ENCODE peak calls at places on chromosomes 7 and 10, in nine cellular contexts. One of them, this sample, is unnamed.

GRCh38 chr7:80078159-80078731 is 56.4 kb upstream of the GNAI1 start:
- DNase-seq in astrocyte of the spinal cord: peak; percentile 45
- DNase-seq in GM23248: peak; percentile 50
- DNase-seq in pancreas: no peak
- DNase-seq in lung: no peak
- DNase-seq in choroid plexus epithelial cell: peak; percentile 66
- DNase-seq in hepatocyte: no peak
- DNase-seq in small intestine: peak; percentile 67
- DNase-seq in mammary epithelial cell: peak; percentile 25
- DNase-seq in this sample: peak; percentile 66

GRCh38 chr7:121032645-121033460 is 44.3 kb downstream of the CPED1 start:
- DNase-seq in astrocyte of the spinal cord: no peak
- DNase-seq in GM23248: peak; percentile 37
- DNase-seq in pancreas: no peak
- DNase-seq in lung: no peak
- DNase-seq in choroid plexus epithelial cell: no peak
- DNase-seq in hepatocyte: no peak
- DNase-seq in small intestine: no peak
- DNase-seq in mammary epithelial cell: peak; percentile 32
- DNase-seq in this sample: peak; percentile 48

GRCh38 chr7:927031-927671 is 27.3 kb downstream of the ADAP1 start:
- DNase-seq in astrocyte of the spinal cord: no peak
- DNase-seq in GM23248: peak; percentile 26
- DNase-seq in pancreas: no peak
- DNase-seq in lung: no peak
- DNase-seq in choroid plexus epithelial cell: no peak
- DNase-seq in hepatocyte: no peak
- DNase-seq in small intestine: peak; percentile 75
- DNase-seq in mammary epithelial cell: no peak
- DNase-seq in this sample: no peak

GRCh38 chr10:34240031-34240430 is 575.1 kb downstream of the PARD3 start:
- DNase-seq in astrocyte of the spinal cord: no peak
- DNase-seq in GM23248: no peak
- DNase-seq in pancreas: no peak
- DNase-seq in lung: no peak
- DNase-seq in choroid plexus epithelial cell: peak; percentile 74
- DNase-seq in hepatocyte: no peak
- DNase-seq in small intestine: no peak
- DNase-seq in mammary epithelial cell: no peak
- DNase-seq in this sample: peak; percentile 54

GRCh38 chr7:21939136-21939857 is 6.4 kb downstream of the CDCA7L start:
- DNase-seq in astrocyte of the spinal cord: peak; percentile 9
- DNase-seq in GM23248: peak; percentile 43
- DNase-seq in pancreas: no peak
- DNase-seq in lung: peak; percentile 50
- DNase-seq in choroid plexus epithelial cell: peak; percentile 74
- DNase-seq in hepatocyte: no peak
- DNase-seq in small intestine: no peak
- DNase-seq in mammary epithelial cell: no peak
- DNase-seq in this sample: peak; percentile 31

GRCh38 chr7:30272126-30272525 is 12.3 kb upstream of the ZNRF2 start:
- DNase-seq in astrocyte of the spinal cord: no peak
- DNase-seq in GM23248: no peak
- DNase-seq in pancreas: no peak
- DNase-seq in lung: no peak
- DNase-seq in choroid plexus epithelial cell: no peak
- DNase-seq in hepatocyte: no peak
- DNase-seq in small intestine: no peak
- DNase-seq in mammary epithelial cell: no peak
- DNase-seq in this sample: no peak

GRCh38 chr7:75639893-75640600 is 98.7 kb downstream of the HIP1 start:
- DNase-seq in astrocyte of the spinal cord: no peak
- DNase-seq in GM23248: peak; percentile 35
- DNase-seq in pancreas: no peak
- DNase-seq in lung: no peak
- DNase-seq in choroid plexus epithelial cell: no peak
- DNase-seq in hepatocyte: no peak
- DNase-seq in small intestine: no peak
- DNase-seq in mammary epithelial cell: no peak
- DNase-seq in this sample: no peak

GRCh38 chr7:100612730-100613446 is 548 bp downstream of the MOSPD3 start:
- DNase-seq in astrocyte of the spinal cord: peak; percentile 5
- DNase-seq in GM23248: peak; percentile 27
- DNase-seq in pancreas: peak; percentile 47
- DNase-seq in lung: no peak
- DNase-seq in choroid plexus epithelial cell: no peak
- DNase-seq in hepatocyte: peak; percentile 36
- DNase-seq in small intestine: no peak
- DNase-seq in mammary epithelial cell: no peak
- DNase-seq in this sample: no peak

GRCh38 chr7:123845823-123846216 is 851 bp downstream of the HYAL4 start:
- DNase-seq in astrocyte of the spinal cord: no peak
- DNase-seq in GM23248: no peak
- DNase-seq in pancreas: no peak
- DNase-seq in lung: no peak
- DNase-seq in choroid plexus epithelial cell: no peak
- DNase-seq in hepatocyte: no peak
- DNase-seq in small intestine: no peak
- DNase-seq in mammary epithelial cell: no peak
- DNase-seq in this sample: no peak

GRCh38 chr7:116711790-116712189 is 39.8 kb downstream of the MET start:
- DNase-seq in astrocyte of the spinal cord: no peak
- DNase-seq in GM23248: no peak
- DNase-seq in pancreas: no peak
- DNase-seq in lung: no peak
- DNase-seq in choroid plexus epithelial cell: no peak
- DNase-seq in hepatocyte: no peak
- DNase-seq in small intestine: no peak
- DNase-seq in mammary epithelial cell: no peak
- DNase-seq in this sample: no peak

GRCh38 chr7:76300210-76300731 is 2.2 kb upstream of the HSPB1 start:
- DNase-seq in astrocyte of the spinal cord: peak; percentile 73
- DNase-seq in GM23248: peak; percentile 79
- DNase-seq in pancreas: peak; percentile 85
- DNase-seq in lung: peak; percentile 67
- DNase-seq in choroid plexus epithelial cell: peak; percentile 89
- DNase-seq in hepatocyte: peak; percentile 65
- DNase-seq in small intestine: peak; percentile 91
- DNase-seq in mammary epithelial cell: peak; percentile 97
- DNase-seq in this sample: peak; percentile 89

GRCh38 chr7:8823486-8823885 is 390.1 kb downstream of the NXPH1 start:
- DNase-seq in astrocyte of the spinal cord: no peak
- DNase-seq in GM23248: no peak
- DNase-seq in pancreas: no peak
- DNase-seq in lung: no peak
- DNase-seq in choroid plexus epithelial cell: no peak
- DNase-seq in hepatocyte: no peak
- DNase-seq in small intestine: no peak
- DNase-seq in mammary epithelial cell: no peak
- DNase-seq in this sample: no peak

GRCh38 chr10:553233-553632 is 136.2 kb downstream of the DIP2C start:
- DNase-seq in astrocyte of the spinal cord: no peak
- DNase-seq in GM23248: no peak
- DNase-seq in pancreas: no peak
- DNase-seq in lung: no peak
- DNase-seq in choroid plexus epithelial cell: no peak
- DNase-seq in hepatocyte: no peak
- DNase-seq in small intestine: no peak
- DNase-seq in mammary epithelial cell: no peak
- DNase-seq in this sample: no peak

GRCh38 chr7:159032310-159032709 is 112.4 kb downstream of the VIPR2 start:
- DNase-seq in astrocyte of the spinal cord: no peak
- DNase-seq in GM23248: no peak
- DNase-seq in pancreas: no peak
- DNase-seq in lung: peak; percentile 22
- DNase-seq in choroid plexus epithelial cell: no peak
- DNase-seq in hepatocyte: no peak
- DNase-seq in small intestine: no peak
- DNase-seq in mammary epithelial cell: no peak
- DNase-seq in this sample: no peak

GRCh38 chr7:68482800-68483199 is 1115.5 kb upstream of the AUTS2 start:
- DNase-seq in astrocyte of the spinal cord: no peak
- DNase-seq in GM23248: no peak
- DNase-seq in pancreas: no peak
- DNase-seq in lung: no peak
- DNase-seq in choroid plexus epithelial cell: no peak
- DNase-seq in hepatocyte: no peak
- DNase-seq in small intestine: no peak
- DNase-seq in mammary epithelial cell: no peak
- DNase-seq in this sample: no peak

GRCh38 chr10:72292223-72292691 is 18.5 kb downstream of the DDIT4 start:
- DNase-seq in astrocyte of the spinal cord: no peak
- DNase-seq in GM23248: peak; percentile 32
- DNase-seq in pancreas: peak; percentile 68
- DNase-seq in lung: no peak
- DNase-seq in choroid plexus epithelial cell: no peak
- DNase-seq in hepatocyte: peak; percentile 64
- DNase-seq in small intestine: peak; percentile 62
- DNase-seq in mammary epithelial cell: peak; percentile 99
- DNase-seq in this sample: peak; percentile 64

GRCh38 chr10:72297281-72297967 is 23.7 kb downstream of the DDIT4 start:
- DNase-seq in astrocyte of the spinal cord: peak; percentile 98
- DNase-seq in GM23248: peak; percentile 98
- DNase-seq in pancreas: peak; percentile 52
- DNase-seq in lung: peak; percentile 85
- DNase-seq in choroid plexus epithelial cell: peak; percentile 99
- DNase-seq in hepatocyte: peak; percentile 57
- DNase-seq in small intestine: peak; percentile 75
- DNase-seq in mammary epithelial cell: peak; percentile 74
- DNase-seq in this sample: peak; percentile 98

GRCh38 chr10:72297968-72298773 is 24.4 kb downstream of the DDIT4 start:
- DNase-seq in astrocyte of the spinal cord: peak; percentile 99
- DNase-seq in GM23248: peak; percentile 100
- DNase-seq in pancreas: peak; percentile 95
- DNase-seq in lung: peak; percentile 97
- DNase-seq in choroid plexus epithelial cell: peak; percentile 99
- DNase-seq in hepatocyte: peak; percentile 98
- DNase-seq in small intestine: peak; percentile 93
- DNase-seq in mammary epithelial cell: peak; percentile 93
- DNase-seq in this sample: peak; percentile 99

GRCh38 chr10:72298774-72299519 is 25.2 kb downstream of the DDIT4 start:
- DNase-seq in astrocyte of the spinal cord: no peak
- DNase-seq in GM23248: no peak
- DNase-seq in pancreas: no peak
- DNase-seq in lung: no peak
- DNase-seq in choroid plexus epithelial cell: no peak
- DNase-seq in hepatocyte: no peak
- DNase-seq in small intestine: no peak
- DNase-seq in mammary epithelial cell: no peak
- DNase-seq in this sample: no peak

GRCh38 chr10:72295330-72295910 is 21.7 kb downstream of the DDIT4 start:
- DNase-seq in astrocyte of the spinal cord: no peak
- DNase-seq in GM23248: no peak
- DNase-seq in pancreas: no peak
- DNase-seq in lung: no peak
- DNase-seq in choroid plexus epithelial cell: no peak
- DNase-seq in hepatocyte: no peak
- DNase-seq in small intestine: no peak
- DNase-seq in mammary epithelial cell: no peak
- DNase-seq in this sample: no peak
- H3K4me3 ChIP-seq in astrocyte of the spinal cord: no peak overlapping the region
- H3K4me3 ChIP-seq in GM23248: no peak overlapping the region
- H3K4me3 ChIP-seq in pancreas: no peak overlapping the region
- H3K4me3 ChIP-seq in lung: no peak overlapping the region
- H3K4me3 ChIP-seq in choroid plexus epithelial cell: no peak overlapping the region
- H3K4me3 ChIP-seq in hepatocyte: no peak overlapping the region
- H3K4me3 ChIP-seq in small intestine: no peak overlapping the region
- H3K4me3 ChIP-seq in mammary epithelial cell: no peak overlapping the region
- H3K4me3 ChIP-seq in this sample: no peak overlapping the region

GRCh38 chr10:11404931-11405330 is 206.5 kb downstream of the USP6NL start:
- DNase-seq in astrocyte of the spinal cord: no peak
- DNase-seq in GM23248: no peak
- DNase-seq in pancreas: no peak
- DNase-seq in lung: no peak
- DNase-seq in choroid plexus epithelial cell: peak; percentile 37
- DNase-seq in hepatocyte: no peak
- DNase-seq in small intestine: no peak
- DNase-seq in mammary epithelial cell: no peak
- DNase-seq in this sample: peak; percentile 36
- H3K4me3 ChIP-seq in astrocyte of the spinal cord: no peak overlapping the region
- H3K4me3 ChIP-seq in GM23248: no peak overlapping the region
- H3K4me3 ChIP-seq in pancreas: no peak overlapping the region
- H3K4me3 ChIP-seq in lung: no peak overlapping the region
- H3K4me3 ChIP-seq in choroid plexus epithelial cell: no peak overlapping the region
- H3K4me3 ChIP-seq in hepatocyte: no peak overlapping the region
- H3K4me3 ChIP-seq in small intestine: no peak overlapping the region
- H3K4me3 ChIP-seq in mammary epithelial cell: no peak overlapping the region
- H3K4me3 ChIP-seq in this sample: no peak overlapping the region

GRCh38 chr10:79242620-79243152 is 104.6 kb upstream of the PPIF start:
- DNase-seq in astrocyte of the spinal cord: peak; percentile 82
- DNase-seq in GM23248: peak; percentile 95
- DNase-seq in pancreas: no peak
- DNase-seq in lung: no peak
- DNase-seq in choroid plexus epithelial cell: peak; percentile 83
- DNase-seq in hepatocyte: peak; percentile 85
- DNase-seq in small intestine: peak; percentile 31
- DNase-seq in mammary epithelial cell: peak; percentile 70
- DNase-seq in this sample: peak; percentile 72
- H3K4me3 ChIP-seq in astrocyte of the spinal cord: peak overlapping the region; percentile 42
- H3K4me3 ChIP-seq in GM23248: peak overlapping the region; percentile 64
- H3K4me3 ChIP-seq in pancreas: peak overlapping the region; percentile 16
- H3K4me3 ChIP-seq in lung: peak overlapping the region; percentile 19
- H3K4me3 ChIP-seq in choroid plexus epithelial cell: peak overlapping the region; percentile 58
- H3K4me3 ChIP-seq in hepatocyte: peak overlapping the region; percentile 55
- H3K4me3 ChIP-seq in small intestine: peak overlapping the region; percentile 56
- H3K4me3 ChIP-seq in mammary epithelial cell: peak overlapping the region; percentile 52
- H3K4me3 ChIP-seq in this sample: peak overlapping the region; percentile 49

GRCh38 chr7:88306590-88307048 is at the start of gene STEAP4:
- DNase-seq in astrocyte of the spinal cord: peak; percentile 39
- DNase-seq in GM23248: peak; percentile 77
- DNase-seq in pancreas: peak; percentile 71
- DNase-seq in lung: peak; percentile 86
- DNase-seq in choroid plexus epithelial cell: peak; percentile 70
- DNase-seq in hepatocyte: peak; percentile 85
- DNase-seq in small intestine: peak; percentile 86
- DNase-seq in mammary epithelial cell: peak; percentile 78
- DNase-seq in this sample: peak; percentile 89

GRCh38 chr7:88307412-88307811 is 718 bp upstream of the STEAP4 start:
- DNase-seq in astrocyte of the spinal cord: no peak
- DNase-seq in GM23248: no peak
- DNase-seq in pancreas: no peak
- DNase-seq in lung: no peak
- DNase-seq in choroid plexus epithelial cell: no peak
- DNase-seq in hepatocyte: no peak
- DNase-seq in small intestine: no peak
- DNase-seq in mammary epithelial cell: no peak
- DNase-seq in this sample: peak; percentile 41

GRCh38 chr7:88302486-88302885 is 4.2 kb downstream of the STEAP4 start:
- DNase-seq in astrocyte of the spinal cord: no peak
- DNase-seq in GM23248: no peak
- DNase-seq in pancreas: no peak
- DNase-seq in lung: no peak
- DNase-seq in choroid plexus epithelial cell: no peak
- DNase-seq in hepatocyte: no peak
- DNase-seq in small intestine: no peak
- DNase-seq in mammary epithelial cell: no peak
- DNase-seq in this sample: no peak

GRCh38 chr7:88307841-88308240 is 1.1 kb upstream of the STEAP4 start:
- DNase-seq in astrocyte of the spinal cord: no peak
- DNase-seq in GM23248: no peak
- DNase-seq in pancreas: no peak
- DNase-seq in lung: no peak
- DNase-seq in choroid plexus epithelial cell: no peak
- DNase-seq in hepatocyte: no peak
- DNase-seq in small intestine: no peak
- DNase-seq in mammary epithelial cell: peak; percentile 67
- DNase-seq in this sample: no peak

GRCh38 chr7:88305044-88305443 is 1.6 kb downstream of the STEAP4 start:
- DNase-seq in astrocyte of the spinal cord: no peak
- DNase-seq in GM23248: no peak
- DNase-seq in pancreas: no peak
- DNase-seq in lung: no peak
- DNase-seq in choroid plexus epithelial cell: no peak
- DNase-seq in hepatocyte: no peak
- DNase-seq in small intestine: no peak
- DNase-seq in mammary epithelial cell: no peak
- DNase-seq in this sample: no peak
- H3K4me3 ChIP-seq in astrocyte of the spinal cord: no peak overlapping the region
- H3K4me3 ChIP-seq in GM23248: no peak overlapping the region
- H3K4me3 ChIP-seq in pancreas: no peak overlapping the region
- H3K4me3 ChIP-seq in lung: no peak overlapping the region
- H3K4me3 ChIP-seq in choroid plexus epithelial cell: no peak overlapping the region
- H3K4me3 ChIP-seq in hepatocyte: no peak overlapping the region
- H3K4me3 ChIP-seq in small intestine: no peak overlapping the region
- H3K4me3 ChIP-seq in mammary epithelial cell: no peak overlapping the region
- H3K4me3 ChIP-seq in this sample: no peak overlapping the region

This sample was measured in fibroblast of mammary gland.